ENCODE peak calls at places on chromosome X, in five cellular contexts. One of them, this sample, is unnamed.
A peak's percentile ranks its signal among the peaks of the same experiment; 100 is the strongest.

GRCh38 chrX:47802589-47802988 is 34.1 kb upstream of the ZNF81 start:
- DNase-seq in tibial artery: no peak
- DNase-seq in NCI-H748 treated with DMSO at 0.1 percent for 48 hours: no peak
- DNase-seq in ACHN: no peak
- DNase-seq in CD8-positive, alpha-beta memory T cell: no peak
- DNase-seq in this sample: no peak

GRCh38 chrX:41781500-41781899 is 57.5 kb downstream of the GPR82 start:
- DNase-seq in tibial artery: no peak
- DNase-seq in NCI-H748 treated with DMSO at 0.1 percent for 48 hours: peak; percentile 20
- DNase-seq in ACHN: peak; percentile 39
- DNase-seq in CD8-positive, alpha-beta memory T cell: no peak
- DNase-seq in this sample: peak; percentile 49

GRCh38 chrX:11214346-11215190 is 78.6 kb upstream of the AMELX start:
- DNase-seq in tibial artery: no peak
- DNase-seq in NCI-H748 treated with DMSO at 0.1 percent for 48 hours: no peak
- DNase-seq in ACHN: no peak
- DNase-seq in CD8-positive, alpha-beta memory T cell: no peak
- DNase-seq in this sample: no peak

GRCh38 chrX:97065973-97066372 is 182.3 kb downstream of the RPA4 start:
- DNase-seq in tibial artery: no peak
- DNase-seq in NCI-H748 treated with DMSO at 0.1 percent for 48 hours: no peak
- DNase-seq in ACHN: no peak
- DNase-seq in CD8-positive, alpha-beta memory T cell: no peak
- DNase-seq in this sample: no peak

GRCh38 chrX:46573331-46573895 is at the start of gene CHST7:
- DNase-seq in tibial artery: peak; percentile 60
- DNase-seq in NCI-H748 treated with DMSO at 0.1 percent for 48 hours: peak; percentile 69
- DNase-seq in ACHN: peak; percentile 66
- DNase-seq in CD8-positive, alpha-beta memory T cell: peak; percentile 57
- DNase-seq in this sample: peak; percentile 68

GRCh38 chrX:139974496-139974895 is 9.2 kb upstream of the CXorf66 start:
- DNase-seq in tibial artery: no peak
- DNase-seq in NCI-H748 treated with DMSO at 0.1 percent for 48 hours: no peak
- DNase-seq in ACHN: no peak
- DNase-seq in CD8-positive, alpha-beta memory T cell: no peak
- DNase-seq in this sample: no peak

GRCh38 chrX:68175569-68175968 is 257.7 kb downstream of the OPHN1 start:
- DNase-seq in tibial artery: no peak
- DNase-seq in NCI-H748 treated with DMSO at 0.1 percent for 48 hours: no peak
- DNase-seq in ACHN: no peak
- DNase-seq in CD8-positive, alpha-beta memory T cell: no peak
- DNase-seq in this sample: no peak

GRCh38 chrX:41095174-41095573 is 9.9 kb downstream of the USP9X start:
- DNase-seq in tibial artery: no peak
- DNase-seq in NCI-H748 treated with DMSO at 0.1 percent for 48 hours: no peak
- DNase-seq in ACHN: no peak
- DNase-seq in CD8-positive, alpha-beta memory T cell: no peak
- DNase-seq in this sample: no peak

GRCh38 chrX:138001219-138001618 is 435.3 kb downstream of the ZIC3 start:
- DNase-seq in tibial artery: no peak
- DNase-seq in NCI-H748 treated with DMSO at 0.1 percent for 48 hours: peak; percentile 28
- DNase-seq in ACHN: no peak
- DNase-seq in CD8-positive, alpha-beta memory T cell: no peak
- DNase-seq in this sample: no peak

GRCh38 chrX:132957211-132958085 is 981 bp downstream of the HS6ST2 start:
- DNase-seq in tibial artery: no peak
- DNase-seq in NCI-H748 treated with DMSO at 0.1 percent for 48 hours: peak; percentile 8
- DNase-seq in ACHN: no peak
- DNase-seq in CD8-positive, alpha-beta memory T cell: no peak
- DNase-seq in this sample: no peak

GRCh38 chrX:154036513-154036912 is 16.8 kb upstream of the IRAK1 start:
- DNase-seq in tibial artery: no peak
- DNase-seq in NCI-H748 treated with DMSO at 0.1 percent for 48 hours: no peak
- DNase-seq in ACHN: no peak
- DNase-seq in CD8-positive, alpha-beta memory T cell: peak; percentile 4
- DNase-seq in this sample: no peak

GRCh38 chrX:85111347-85111746 is 107.7 kb downstream of the APOOL start:
- DNase-seq in tibial artery: no peak
- DNase-seq in NCI-H748 treated with DMSO at 0.1 percent for 48 hours: no peak
- DNase-seq in ACHN: peak; percentile 1
- DNase-seq in CD8-positive, alpha-beta memory T cell: no peak
- DNase-seq in this sample: peak; percentile 29

GRCh38 chrX:94435799-94436198 is 761.8 kb downstream of the FAM133A start:
- DNase-seq in tibial artery: no peak
- DNase-seq in NCI-H748 treated with DMSO at 0.1 percent for 48 hours: no peak
- DNase-seq in ACHN: no peak
- DNase-seq in CD8-positive, alpha-beta memory T cell: no peak
- DNase-seq in this sample: no peak

GRCh38 chrX:116667346-116667745 is 204.6 kb upstream of the CT83 start:
- DNase-seq in tibial artery: no peak
- DNase-seq in NCI-H748 treated with DMSO at 0.1 percent for 48 hours: no peak
- DNase-seq in ACHN: no peak
- DNase-seq in CD8-positive, alpha-beta memory T cell: no peak
- DNase-seq in this sample: no peak

GRCh38 chrX:23048806-23049573 is 49.2 kb downstream of the DDX53 start:
- DNase-seq in tibial artery: no peak
- DNase-seq in NCI-H748 treated with DMSO at 0.1 percent for 48 hours: no peak
- DNase-seq in ACHN: no peak
- DNase-seq in CD8-positive, alpha-beta memory T cell: no peak
- DNase-seq in this sample: no peak

GRCh38 chrX:69079278-69079677 is 86.0 kb downstream of the PJA1 start:
- DNase-seq in tibial artery: no peak
- DNase-seq in NCI-H748 treated with DMSO at 0.1 percent for 48 hours: no peak
- DNase-seq in ACHN: no peak
- DNase-seq in CD8-positive, alpha-beta memory T cell: no peak
- DNase-seq in this sample: no peak

GRCh38 chrX:115589419-115589818 is 28.4 kb downstream of the PLS3 start:
- DNase-seq in tibial artery: no peak
- DNase-seq in NCI-H748 treated with DMSO at 0.1 percent for 48 hours: no peak
- DNase-seq in ACHN: no peak
- DNase-seq in CD8-positive, alpha-beta memory T cell: no peak
- DNase-seq in this sample: no peak

GRCh38 chrX:77003530-77003929 is 443.7 kb upstream of the FGF16 start:
- DNase-seq in tibial artery: no peak
- DNase-seq in NCI-H748 treated with DMSO at 0.1 percent for 48 hours: no peak
- DNase-seq in ACHN: no peak
- DNase-seq in CD8-positive, alpha-beta memory T cell: no peak
- DNase-seq in this sample: no peak

GRCh38 chrX:97215166-97215565 is 331.5 kb downstream of the RPA4 start:
- DNase-seq in tibial artery: no peak
- DNase-seq in NCI-H748 treated with DMSO at 0.1 percent for 48 hours: no peak
- DNase-seq in ACHN: no peak
- DNase-seq in CD8-positive, alpha-beta memory T cell: no peak
- DNase-seq in this sample: no peak

GRCh38 chrX:7294483-7294882 is 146.5 kb upstream of the PUDP start:
- DNase-seq in tibial artery: no peak
- DNase-seq in NCI-H748 treated with DMSO at 0.1 percent for 48 hours: no peak
- DNase-seq in ACHN: no peak
- DNase-seq in CD8-positive, alpha-beta memory T cell: no peak
- DNase-seq in this sample: no peak

GRCh38 chrX:32687379-32687778 is 524.0 kb downstream of the DMD start:
- DNase-seq in tibial artery: no peak
- DNase-seq in NCI-H748 treated with DMSO at 0.1 percent for 48 hours: no peak
- DNase-seq in ACHN: no peak
- DNase-seq in CD8-positive, alpha-beta memory T cell: no peak
- DNase-seq in this sample: no peak